ENCODE peak calls at places on chromosomes 6 and 20, in six cellular contexts. E, R, C, P, O and L are unnamed samples.
A peak's percentile ranks its signal among the peaks of the same experiment; 100 is the strongest.

GRCh38 chr6:28003661-28004060 is 46.6 kb downstream of the OR2B6 start:
- DNase-seq in E (no peak), R (no peak), C (peak; percentile 19), P (no peak), O (no peak), L (no peak)

GRCh38 chr6:139981810-139982550 is 607.5 kb upstream of the CITED2 start:
- DNase-seq in E (peak; percentile 66), R (no peak), C (no peak), P (peak; percentile 71), O (no peak), L (no peak)

GRCh38 chr20:24669701-24670100 is 200.3 kb downstream of the SYNDIG1 start:
- DNase-seq in E (no peak), R (no peak), C (no peak), P (no peak), O (no peak), L (no peak)

GRCh38 chr6:144778773-144779531 is 493.8 kb downstream of the UTRN start:
- DNase-seq in E (no peak), R (no peak), C (no peak), P (no peak), O (peak; percentile 3), L (no peak)

GRCh38 chr20:44952731-44953130 is 7.5 kb downstream of the TOMM34 start:
- DNase-seq in E (no peak), R (no peak), C (no peak), P (no peak), O (no peak), L (no peak)

GRCh38 chr6:146526192-146526591 is 17.4 kb upstream of the RAB32 start:
- DNase-seq in E (no peak), R (no peak), C (no peak), P (no peak), O (no peak), L (no peak)

GRCh38 chr6:169627736-169628423 is 73.9 kb downstream of the WDR27 start:
- DNase-seq in E (no peak), R (no peak), C (no peak), P (no peak), O (no peak), L (no peak)

GRCh38 chr6:106281088-106281487 is 44.5 kb downstream of the ATG5 start:
- DNase-seq in E (no peak), R (no peak), C (no peak), P (no peak), O (no peak), L (no peak)

GRCh38 chr6:21533678-21534077 is 59.9 kb upstream of the SOX4 start:
- DNase-seq in E (no peak), R (no peak), C (no peak), P (no peak), O (no peak), L (no peak)

GRCh38 chr6:32169211-32169610 is 4.8 kb downstream of the EGFL8 start:
- DNase-seq in E (no peak), R (no peak), C (no peak), P (no peak), O (no peak), L (no peak)
- TF ChIP-seq CTCF in E (no peak), R (peak; percentile 11), C (no peak), P (no peak), O (peak; percentile 31), L (no peak)

GRCh38 chr6:14120556-14120955 is 3.0 kb downstream of the CD83 start:
- DNase-seq in E (no peak), R (no peak), C (no peak), P (no peak), O (no peak), L (no peak)
- H3K4me2 ChIP-seq in E (no peak overlapping the region), R (no peak overlapping the region), C (no peak overlapping the region), P (no peak overlapping the region), O (peak overlapping the region; percentile 83), L (no peak overlapping the region)

GRCh38 chr6:159038914-159039884 is 5.6 kb downstream of the TAGAP start:
- DNase-seq in E (peak; percentile 30), R (no peak), C (peak; percentile 86), P (no peak), O (peak; percentile 93), L (peak; percentile 38)
- TF ChIP-seq CTCF in E (no peak), R (no peak), C (no peak), P (no peak), O (no peak), L (no peak)

GRCh38 chr20:21509597-21510331 is 4.1 kb downstream of the NKX2-2 start:
- DNase-seq in E (no peak), R (no peak), C (peak; percentile 94), P (peak; percentile 75), O (no peak), L (no peak)
- H3K4me2 ChIP-seq in E (peak overlapping the region; percentile 89), R (no peak overlapping the region), C (peak overlapping the region; percentile 82), P (peak overlapping the region; percentile 53), O (no peak overlapping the region), L (peak overlapping the region; percentile 70)